ENCODE peak calls at places on chromosomes 13 and 19, in four cellular contexts. V is astrocyte of the spinal cord, L is cardiac muscle cell, I is GM20000. A is an unnamed sample.
A peak's percentile ranks its signal among the peaks of the same experiment; 100 is the strongest.

GRCh38 chr19:14061751-14062557 is at the start of gene PALM3:
- DNase-seq in L (no peak), V (no peak), I (no peak), A (no peak)

GRCh38 chr19:36257512-36257876 is 42.6 kb downstream of the ZNF146 start:
- DNase-seq in V (no peak), L (no peak), I (no peak), A (peak; percentile 68)

GRCh38 chr13:21872795-21873194 is 201.9 kb downstream of the FGF9 start:
- DNase-seq in V (no peak), L (no peak), I (no peak), A (no peak)

GRCh38 chr13:66875264-66875663 is 354.9 kb downstream of the PCDH9 start:
- DNase-seq in L (no peak), V (no peak), I (no peak), A (no peak)

GRCh38 chr19:17860331-17860992 is 752 bp downstream of the RPL18A start:
- DNase-seq in L (no peak), I (no peak), V (no peak), A (no peak)

GRCh38 chr19:13154241-13154778 is 4.1 kb downstream of the IER2 start:
- DNase-seq in L (peak; percentile 68), V (peak; percentile 92), I (peak; percentile 69), A (peak; percentile 40)

GRCh38 chr13:110431425-110431824 is 124.3 kb downstream of the COL4A2 start:
- DNase-seq in L (no peak), I (no peak), V (no peak), A (no peak)

GRCh38 chr19:43450545-43450997 is 14.8 kb downstream of the LYPD3 start:
- DNase-seq in V (peak; percentile 60), L (no peak), I (no peak), A (no peak)

GRCh38 chr19:47663911-47664771 is 49.1 kb upstream of the EHD2 start:
- DNase-seq in V (peak; percentile 99), L (peak; percentile 12), I (no peak), A (no peak)

GRCh38 chr13:32669030-32669646 is 82.9 kb downstream of the PDS5B start:
- DNase-seq in L (peak; percentile 79), V (peak; percentile 71), I (peak; percentile 18), A (no peak)

GRCh38 chr13:78137404-78138142 is 218.9 kb upstream of the EDNRB start:
- DNase-seq in V (peak; percentile 75), L (peak; percentile 73), I (peak; percentile 36), A (no peak)

GRCh38 chr13:34884366-34884765 is 57.7 kb upstream of the NBEA start:
- DNase-seq in V (no peak), I (no peak), L (no peak), A (no peak)

GRCh38 chr19:29622191-29623070 is 16.3 kb downstream of the POP4 start:
- DNase-seq in I (peak; percentile 45), L (peak; percentile 24), V (peak; percentile 10), A (no peak)

GRCh38 chr19:38190061-38190460 is 34.0 kb downstream of the DPF1 start:
- DNase-seq in V (no peak), I (no peak), L (no peak), A (no peak)

GRCh38 chr13:81142306-81142999 is 801.5 kb upstream of the SPRY2 start:
- DNase-seq in V (no peak), I (no peak), L (no peak), A (no peak)

GRCh38 chr19:49071860-49072547 is 495 bp downstream of the KCNA7 start:
- DNase-seq in V (no peak), I (peak; percentile 40), L (peak; percentile 66), A (no peak)

GRCh38 chr13:25538276-25538675 is 166.5 kb downstream of the ATP8A2 start:
- DNase-seq in I (no peak), L (no peak), V (no peak), A (no peak)

GRCh38 chr13:37138169-37138568 is 32.7 kb upstream of the CSNK1A1L start:
- DNase-seq in V (no peak), L (no peak), I (no peak), A (no peak)

GRCh38 chr13:112063309-112063626 is 3.7 kb upstream of the SOX1 start:
- DNase-seq in I (no peak), V (no peak), L (no peak), A (no peak)

GRCh38 chr19:43465468-43466120 is at the start of gene LYPD3:
- DNase-seq in V (no peak), L (no peak), I (no peak), A (no peak)

GRCh38 chr19:19371056-19371455 is 34.4 kb upstream of the GATAD2A start:
- DNase-seq in V (no peak), I (no peak), L (no peak), A (no peak)

GRCh38 chr13:29362849-29363604 is 232.5 kb downstream of the SLC7A1 start:
- DNase-seq in V (peak; percentile 33), I (peak; percentile 81), L (peak; percentile 79), A (peak; percentile 34)

GRCh38 chr19:53254451-53255341 is at the start of gene ZNF677:
- DNase-seq in V (peak; percentile 86), I (peak; percentile 52), L (peak; percentile 91), A (peak; percentile 77)

GRCh38 chr13:102951808-102952207 is 106.0 kb downstream of the ERCC5 start:
- DNase-seq in V (no peak), I (no peak), L (peak; percentile 58), A (no peak)

GRCh38 chr13:102944821-102945220 is 99.0 kb downstream of the ERCC5 start:
- DNase-seq in L (no peak), V (no peak), I (no peak), A (no peak)

GRCh38 chr13:102945324-102945815 is 99.5 kb downstream of the ERCC5 start:
- DNase-seq in V (no peak), L (no peak), I (no peak), A (no peak)

GRCh38 chr13:102948006-102948405 is 102.2 kb downstream of the ERCC5 start:
- DNase-seq in V (peak; percentile 3), I (no peak), L (no peak), A (no peak)
- TF ChIP-seq CTCF in V (no peak), I (no peak), L (no peak), A (no peak)

GRCh38 chr19:10416380-10417257 is 3.7 kb upstream of the PDE4A start:
- DNase-seq in V (peak; percentile 79), L (peak; percentile 89), I (peak; percentile 94), A (peak; percentile 78)

GRCh38 chr19:10419646-10420443 is 493 bp upstream of the PDE4A start:
- DNase-seq in I (peak; percentile 84), V (peak; percentile 80), L (peak; percentile 72), A (no peak)

GRCh38 chr19:10417598-10418280 is 2.6 kb upstream of the PDE4A start:
- DNase-seq in V (no peak), I (no peak), L (peak; percentile 44), A (no peak)

GRCh38 chr19:10419200-10419645 is 1.1 kb upstream of the PDE4A start:
- DNase-seq in V (no peak), L (no peak), I (no peak), A (no peak)

DNA sequence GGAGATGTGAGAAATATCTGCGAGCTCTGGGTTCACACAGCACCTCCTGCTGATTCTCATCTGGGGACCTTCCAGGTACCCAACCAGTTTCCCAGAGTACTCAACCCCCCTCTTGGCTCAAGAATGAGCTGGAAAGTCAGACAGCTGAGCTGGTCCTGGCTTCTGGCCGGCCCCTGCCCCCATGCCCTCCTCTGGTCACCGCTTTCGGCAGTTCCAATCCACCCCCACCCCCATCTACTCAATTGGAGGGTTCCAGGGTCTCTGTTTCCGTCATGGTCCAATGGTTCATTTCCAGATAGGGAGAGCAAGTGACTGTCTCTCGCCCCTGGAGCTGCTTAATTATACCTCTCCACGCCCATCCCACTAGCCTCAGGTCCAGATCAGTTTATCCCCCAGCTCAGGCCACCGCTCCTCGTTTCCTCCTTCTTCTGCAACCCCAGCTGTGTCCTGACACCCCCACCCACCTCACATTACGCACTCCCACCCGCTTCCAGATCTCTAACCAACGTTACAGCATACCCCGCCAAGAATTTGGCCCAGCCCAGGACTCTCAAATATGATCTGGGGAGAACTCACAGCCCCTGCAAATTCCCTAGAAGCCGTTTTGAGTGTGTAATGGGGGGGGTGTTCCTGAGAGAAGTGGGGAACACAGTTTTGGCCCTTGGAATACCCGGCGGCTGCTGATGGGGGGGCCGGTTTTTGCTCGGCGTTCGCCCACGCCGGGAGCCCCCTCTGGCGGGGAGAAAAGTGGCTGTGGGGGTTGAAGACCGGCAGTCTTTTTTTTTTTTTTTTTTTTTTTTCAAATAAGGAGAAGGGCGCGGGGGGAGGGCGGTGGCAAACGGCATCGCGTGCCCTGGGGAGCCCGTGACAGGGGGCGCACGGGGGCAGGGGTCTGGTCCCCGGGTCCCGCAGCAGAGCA is 1.8 kb upstream of the PDE4A start:
- DNase-seq in V (peak; percentile 41), L (peak; percentile 30), I (no peak), A (no peak)
- TF ChIP-seq CTCF in V (peak; percentile 31), L (peak; percentile 11), I (no peak), A (no peak)

DNA sequence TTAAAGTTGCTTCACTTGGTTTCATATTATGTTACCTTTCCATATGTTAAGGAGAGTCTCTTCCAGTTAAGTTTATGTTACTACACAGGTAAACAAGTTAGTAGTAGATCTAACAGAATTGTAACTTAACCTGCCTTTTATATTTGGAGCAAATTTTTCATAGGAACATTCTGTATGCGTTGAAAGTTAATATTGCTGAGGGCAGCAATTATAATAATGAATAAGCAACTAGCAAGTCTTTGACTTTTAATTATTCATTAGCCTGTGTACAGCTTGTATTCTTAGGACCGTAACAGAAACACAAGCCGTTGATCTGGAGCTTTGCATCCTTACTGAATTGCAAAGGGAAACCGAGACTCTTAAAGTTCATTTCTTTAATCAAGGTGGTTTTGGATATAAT is 11.6 kb downstream of the SUGT1 start:
- DNase-seq in I (no peak), L (no peak), V (no peak), A (no peak)
- TF ChIP-seq CTCF in I (no peak), L (no peak), V (no peak), A (no peak)

DNA sequence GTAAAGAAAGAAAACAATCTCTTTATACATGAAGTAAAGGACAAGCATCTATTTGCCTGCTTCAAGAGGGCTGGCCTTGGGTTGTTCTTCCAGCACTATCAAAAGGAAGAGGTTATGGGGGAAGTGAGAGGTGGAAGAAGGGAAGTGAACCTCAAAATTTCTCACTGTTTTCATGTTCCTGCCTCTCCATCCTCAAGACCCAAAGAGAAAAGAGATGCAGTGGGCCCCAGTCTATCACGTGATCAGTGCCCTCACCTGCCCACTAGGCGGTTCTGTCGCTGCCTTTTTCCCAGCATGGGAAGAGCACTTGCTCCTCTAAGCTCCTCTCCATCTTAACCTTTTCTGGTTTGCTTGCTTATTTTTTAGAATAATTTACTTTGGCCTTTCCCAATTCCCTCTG is 6.2 kb upstream of the USP12 start:
- DNase-seq in I (no peak), L (no peak), V (no peak), A (no peak)
- TF ChIP-seq CTCF in I (no peak), L (no peak), V (no peak), A (peak; percentile 29)

GRCh38 chr13:51935326-51936171 is 73.8 kb downstream of the CCDC70 start:
- DNase-seq in L (peak; percentile 31), I (no peak), V (no peak), A (peak; percentile 20)
- TF ChIP-seq CTCF in L (peak; percentile 30), I (peak; percentile 11), V (peak; percentile 26), A (peak; percentile 63)

A was measured in progenitor cell of endocrine pancreas.